ENCODE peak calls at places on chromosome 6, in six cellular contexts. K, P, U, H, M and N are unnamed samples.
A peak's percentile ranks its signal among the peaks of the same experiment; 100 is the strongest.

GRCh38 chr6:37713529-37714119 is 15.9 kb upstream of the MDGA1 start:
- DNase-seq in K (no peak), P (peak; percentile 95), U (no peak), H (no peak), M (peak; percentile 40), N (no peak)

GRCh38 chr6:5127106-5127687 is 42.1 kb downstream of the PPP1R3G start:
- DNase-seq in K (no peak), P (no peak), U (no peak), H (no peak), M (no peak), N (no peak)

GRCh38 chr6:156508126-156508525 is 269.1 kb upstream of the ARID1B start:
- DNase-seq in K (no peak), P (no peak), U (no peak), H (no peak), M (no peak), N (no peak)

GRCh38 chr6:41289815-41290214 is 3.3 kb upstream of the TREM1 start:
- DNase-seq in K (no peak), P (no peak), U (no peak), H (no peak), M (no peak), N (no peak)

GRCh38 chr6:157716553-157716952 is 106.5 kb upstream of the SNX9 start:
- DNase-seq in K (no peak), P (no peak), U (no peak), H (no peak), M (no peak), N (no peak)

GRCh38 chr6:40631760-40632159 is 44.6 kb upstream of the LRFN2 start:
- DNase-seq in K (no peak), P (no peak), U (no peak), H (no peak), M (no peak), N (no peak)

GRCh38 chr6:71533939-71534379 is 245.3 kb downstream of the OGFRL1 start:
- DNase-seq in K (no peak), P (peak; percentile 15), U (peak; percentile 13), H (peak; percentile 49), M (no peak), N (no peak)

GRCh38 chr6:167000759-167001158 is 1.6 kb downstream of the CEP43 start:
- DNase-seq in K (no peak), P (no peak), U (no peak), H (no peak), M (no peak), N (no peak)

GRCh38 chr6:3751730-3752537 is 421 bp upstream of the PXDC1 start:
- DNase-seq in K (peak; percentile 96), P (peak; percentile 93), U (peak; percentile 90), H (peak; percentile 86), M (peak; percentile 58), N (peak; percentile 85)

GRCh38 chr6:169677096-169677495 is 24.7 kb downstream of the WDR27 start:
- DNase-seq in K (no peak), P (no peak), U (no peak), H (no peak), M (no peak), N (no peak)

GRCh38 chr6:123562264-123562663 is 74.5 kb downstream of the TRDN start:
- DNase-seq in K (no peak), P (no peak), U (no peak), H (no peak), M (no peak), N (no peak)

GRCh38 chr6:13096084-13096483 is 232.3 kb downstream of the TBC1D7 start:
- DNase-seq in K (no peak), P (no peak), U (no peak), H (no peak), M (no peak), N (no peak)

GRCh38 chr6:67345946-67346345 is 1289.1 kb upstream of the ADGRB3 start:
- DNase-seq in K (no peak), P (peak; percentile 27), U (no peak), H (no peak), M (no peak), N (no peak)

GRCh38 chr6:89145461-89145961 is 344 bp upstream of the PM20D2 start:
- DNase-seq in K (no peak), P (peak; percentile 28), U (no peak), H (no peak), M (no peak), N (no peak)

GRCh38 chr6:62391358-62391757 is 105.3 kb upstream of the KHDRBS2 start:
- DNase-seq in K (no peak), P (no peak), U (no peak), H (no peak), M (no peak), N (no peak)

GRCh38 chr6:136646377-136646776 is 96.2 kb upstream of the MAP7 start:
- DNase-seq in K (no peak), P (peak; percentile 64), U (no peak), H (no peak), M (no peak), N (no peak)

GRCh38 chr6:32637219-32637880 is at the start of gene HLA-DQA1:
- DNase-seq in K (no peak), P (no peak), U (no peak), H (no peak), M (no peak), N (no peak)
- TF ChIP-seq CTCF in K (no peak), P (no peak), U (no peak), H (no peak), M (no peak), N (no peak)

DNA sequence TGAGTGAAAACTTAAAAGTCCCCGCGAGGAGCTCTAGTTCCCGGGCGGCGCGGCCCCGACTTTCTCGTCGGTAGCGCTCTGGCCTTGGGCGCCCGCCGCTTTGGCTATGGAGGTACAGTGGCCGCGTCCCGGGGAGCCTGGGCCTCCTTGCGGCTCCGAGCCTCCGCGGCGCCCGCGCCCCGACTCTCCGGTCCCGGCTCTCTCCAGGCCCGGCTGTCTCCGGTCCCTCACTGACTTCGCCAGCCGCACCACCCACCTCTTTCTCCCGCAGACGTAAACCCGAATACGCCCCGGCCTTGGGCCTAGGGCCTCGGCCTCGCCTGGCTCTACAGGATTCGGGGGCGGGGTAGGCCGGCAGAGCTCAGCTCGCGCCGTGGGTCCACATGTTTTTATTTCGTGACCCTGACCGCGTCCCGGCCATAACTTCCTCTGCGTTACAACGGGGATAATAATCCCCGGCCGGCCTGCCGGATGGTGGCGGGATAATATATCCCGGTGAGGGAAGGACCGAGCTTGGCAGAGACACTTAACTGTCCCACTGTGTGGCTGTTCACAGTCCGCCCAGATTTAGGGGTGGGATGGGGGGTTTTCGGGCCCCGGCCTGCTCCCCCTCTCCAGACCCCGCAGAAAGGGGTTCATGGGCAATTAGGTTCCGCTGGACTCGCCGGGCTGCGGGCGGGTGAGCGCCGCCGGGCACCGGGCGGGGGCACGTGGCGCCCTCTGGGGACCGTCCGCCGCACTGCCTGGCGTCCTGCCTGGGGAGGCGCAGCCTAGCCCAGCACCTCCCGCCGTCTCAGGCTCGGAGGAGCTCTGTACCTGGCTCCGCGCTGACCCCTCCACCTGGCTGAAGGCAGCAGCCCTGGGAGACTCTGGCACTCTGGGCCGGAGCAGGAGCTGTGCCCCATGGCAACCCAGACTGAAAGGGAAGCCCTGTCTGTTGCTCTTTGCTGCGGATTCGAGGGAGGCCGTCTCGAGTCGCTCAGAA is 10.1 kb upstream of the TBX18 start:
- DNase-seq in K (peak; percentile 72), P (no peak), U (peak; percentile 81), H (peak; percentile 93), M (no peak), N (no peak)
- TF ChIP-seq CTCF in K (peak; percentile 32), P (peak; percentile 38), U (peak; percentile 69), H (peak; percentile 82), M (peak; percentile 26), N (peak; percentile 44)

DNA sequence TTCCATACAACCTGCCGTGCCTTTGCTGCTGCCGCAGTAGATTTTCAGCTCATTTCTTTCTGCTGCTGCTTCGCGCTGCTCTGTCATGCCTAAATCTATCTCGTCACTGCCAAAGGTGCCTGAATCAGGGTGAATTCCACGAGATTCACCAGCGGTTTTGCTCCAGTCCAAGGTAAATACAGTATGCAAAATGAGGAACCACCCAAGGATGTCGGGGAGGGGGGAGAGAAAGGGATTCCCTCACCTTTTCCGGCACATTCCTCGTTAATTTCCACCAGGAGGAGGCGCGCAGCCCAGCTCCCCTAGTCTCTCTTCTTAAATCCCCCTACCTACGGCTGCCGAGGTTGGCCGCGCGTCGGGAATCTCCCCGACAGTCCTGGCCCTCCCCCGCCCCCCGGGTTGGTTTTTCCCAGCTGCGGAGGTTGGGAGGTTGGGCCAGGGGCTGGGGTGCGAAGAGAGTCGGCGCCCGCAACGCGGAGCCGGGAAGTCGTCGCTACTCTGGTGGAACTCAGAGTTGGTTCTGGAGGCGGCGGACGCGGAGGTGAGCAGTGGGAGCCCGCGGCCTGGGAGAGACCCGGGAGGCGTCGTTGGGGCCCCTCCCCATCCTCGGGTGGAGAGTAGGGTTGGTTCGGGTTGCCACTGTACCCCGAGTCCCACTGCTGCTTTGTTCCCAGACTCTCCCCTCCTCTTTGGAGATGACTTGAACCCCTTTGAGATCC is at the start of gene TPBG:
- DNase-seq in K (peak; percentile 90), P (peak; percentile 87), U (peak; percentile 70), H (peak; percentile 77), M (no peak), N (no peak)
- TF ChIP-seq CTCF in K (peak; percentile 20), P (peak; percentile 32), U (no peak), H (peak; percentile 21), M (peak; percentile 39), N (peak; percentile 33)

DNA sequence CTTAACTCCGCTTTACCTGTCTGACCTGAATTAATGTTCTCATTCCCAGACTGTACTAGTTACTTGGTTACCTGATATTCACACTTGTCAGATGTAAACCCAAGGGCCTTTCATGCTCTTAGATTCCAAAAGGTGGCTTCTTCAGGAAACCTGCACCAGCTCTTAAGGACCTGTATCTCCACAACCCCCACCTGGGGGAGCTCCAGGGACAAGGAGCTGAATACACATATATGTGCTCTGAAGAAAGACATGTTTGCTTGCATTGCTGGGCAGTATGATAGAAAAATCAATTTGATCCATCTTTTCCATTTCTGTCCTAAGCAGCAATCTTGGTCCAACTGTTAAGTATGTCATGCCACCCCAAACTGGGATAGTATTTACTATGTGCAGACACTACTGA is 64.8 kb upstream of the POU3F2 start:
- DNase-seq in K (no peak), P (peak; percentile 64), U (peak; percentile 42), H (peak; percentile 64), M (no peak), N (no peak)
- TF ChIP-seq CTCF in K (no peak), P (no peak), U (no peak), H (no peak), M (no peak), N (no peak)

GRCh38 chr6:112007805-112008204 is 46.1 kb upstream of the CCN6 start:
- DNase-seq in K (no peak), P (peak; percentile 53), U (no peak), H (no peak), M (no peak), N (no peak)

GRCh38 chr6:112013051-112013450 is 40.9 kb upstream of the CCN6 start:
- DNase-seq in K (no peak), P (peak; percentile 44), U (no peak), H (no peak), M (no peak), N (no peak)

GRCh38 chr6:112008482-112008881 is 45.4 kb upstream of the CCN6 start:
- DNase-seq in K (no peak), P (peak; percentile 38), U (no peak), H (no peak), M (no peak), N (no peak)

GRCh38 chr6:112007254-112007653 is 46.6 kb upstream of the CCN6 start:
- DNase-seq in K (no peak), P (no peak), U (no peak), H (no peak), M (no peak), N (no peak)

DNA sequence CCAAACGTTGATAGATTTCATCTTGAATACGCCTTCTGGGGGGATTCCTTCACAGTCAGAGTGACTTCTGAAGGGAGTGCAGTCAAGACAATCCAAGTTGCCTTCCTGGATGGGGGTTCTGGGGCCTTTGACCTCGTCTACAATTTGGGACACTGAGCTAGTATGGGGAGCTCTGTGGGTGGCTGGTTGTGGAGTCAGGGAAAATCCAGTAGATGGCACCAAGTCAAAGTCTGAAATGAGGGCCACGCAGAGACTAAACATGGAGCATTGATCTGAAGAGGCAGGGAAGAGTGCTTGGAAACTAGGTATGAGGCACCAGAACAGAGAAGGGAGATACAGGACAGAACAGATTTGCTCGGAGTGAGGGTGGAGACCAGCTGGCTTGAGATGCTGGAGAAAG is 43.6 kb upstream of the CCN6 start:
- DNase-seq in K (no peak), P (no peak), U (no peak), H (no peak), M (no peak), N (no peak)
- TF ChIP-seq CTCF in K (peak; percentile 47), P (no peak), U (no peak), H (no peak), M (no peak), N (no peak)